ENCODE peak calls at places on chromosome 13, in six cellular contexts. W, A, P, U, E and I are unnamed samples.
A peak's percentile ranks its signal among the peaks of the same experiment; 100 is the strongest.

GRCh38 chr13:108495686-108496363 is 133.6 kb upstream of the MYO16 start:
- DNase-seq in E (no peak), A (no peak), W (peak; percentile 16), U (no peak), P (peak; percentile 57), I (no peak)

GRCh38 chr13:48449656-48450055 is 36.7 kb upstream of the LPAR6 start:
- DNase-seq in E (no peak), U (no peak), W (no peak), P (no peak), A (no peak), I (no peak)

GRCh38 chr13:31096624-31097302 is 64.9 kb downstream of the HSPH1 start:
- DNase-seq in P (no peak), U (no peak), W (no peak), A (no peak), E (no peak), I (no peak)

GRCh38 chr13:111616203-111616602 is 295.8 kb downstream of the TEX29 start:
- DNase-seq in W (no peak), E (no peak), U (no peak), A (no peak), P (no peak), I (no peak)

GRCh38 chr13:113981201-113981605 is 7.3 kb upstream of the C13orf46 start:
- DNase-seq in W (peak; percentile 59), A (no peak), P (no peak), E (no peak), U (peak; percentile 78), I (no peak)

GRCh38 chr13:41465215-41465907 is 8.0 kb downstream of the RGCC start:
- DNase-seq in P (no peak), E (peak; percentile 96), U (no peak), A (peak; percentile 88), W (no peak), I (peak; percentile 93)

GRCh38 chr13:32746474-32746873 is 160.2 kb downstream of the PDS5B start:
- DNase-seq in E (no peak), W (no peak), P (no peak), U (no peak), A (no peak), I (no peak)

GRCh38 chr13:37383066-37383465 is 215.5 kb downstream of the POSTN start:
- DNase-seq in P (no peak), U (no peak), W (no peak), A (no peak), E (no peak), I (no peak)

GRCh38 chr13:78608705-78609463 is 5.5 kb upstream of the POU4F1 start:
- DNase-seq in U (no peak), P (peak; percentile 60), A (no peak), E (peak; percentile 28), W (no peak), I (no peak)

GRCh38 chr13:99614465-99614885 is 113.2 kb downstream of the TM9SF2 start:
- DNase-seq in A (no peak), U (no peak), P (peak; percentile 32), W (peak; percentile 53), E (peak; percentile 45), I (peak; percentile 70)

GRCh38 chr13:59094149-59094548 is 1069.6 kb downstream of the DIAPH3 start:
- DNase-seq in W (no peak), P (no peak), E (peak; percentile 61), A (no peak), U (no peak), I (no peak)

GRCh38 chr13:61204025-61204424 is 211.6 kb downstream of the PCDH20 start:
- DNase-seq in U (no peak), A (no peak), W (no peak), P (no peak), E (no peak), I (no peak)

GRCh38 chr13:51331354-51331861 is 8.1 kb upstream of the SERPINE3 start:
- DNase-seq in W (no peak), E (no peak), A (peak; percentile 26), U (no peak), P (no peak), I (peak; percentile 43)

GRCh38 chr13:44779085-44779484 is 203.0 kb upstream of the TSC22D1 start:
- DNase-seq in U (no peak), A (no peak), E (no peak), W (no peak), P (no peak), I (no peak)

GRCh38 chr13:24512208-24513068 is at the start of gene PARP4:
- DNase-seq in P (peak; percentile 86), A (peak; percentile 34), E (peak; percentile 90), U (peak; percentile 69), W (peak; percentile 81), I (peak; percentile 92)

GRCh38 chr13:36163809-36164308 is 32.7 kb upstream of the DCLK1 start:
- DNase-seq in P (peak; percentile 20), U (no peak), A (no peak), W (no peak), E (no peak), I (no peak)

GRCh38 chr13:111187879-111188643 is 73.0 kb downstream of the ARHGEF7 start:
- DNase-seq in A (no peak), U (no peak), E (peak; percentile 44), P (no peak), W (no peak), I (peak; percentile 61)

GRCh38 chr13:99421271-99421670 is 80.0 kb upstream of the TM9SF2 start:
- DNase-seq in A (no peak), U (no peak), P (no peak), W (no peak), E (no peak), I (no peak)

GRCh38 chr13:110018009-110018408 is 231.6 kb upstream of the IRS2 start:
- DNase-seq in U (no peak), P (no peak), A (no peak), E (no peak), W (no peak), I (no peak)

GRCh38 chr13:107906131-107906530 is 309.2 kb downstream of the LIG4 start:
- DNase-seq in U (no peak), P (no peak), E (no peak), A (no peak), W (peak; percentile 4), I (no peak)

GRCh38 chr13:74128171-74128767 is 5.9 kb downstream of the KLF12 start:
- DNase-seq in U (no peak), E (peak; percentile 80), W (no peak), A (no peak), P (no peak), I (no peak)

GRCh38 chr13:47945738-47946137 is 55.3 kb downstream of the SUCLA2 start:
- DNase-seq in U (no peak), A (no peak), W (peak; percentile 22), P (no peak), E (no peak), I (no peak)

GRCh38 chr13:22483276-22483675 is 697.5 kb upstream of the SGCG start:
- DNase-seq in P (no peak), E (no peak), W (no peak), U (no peak), A (no peak), I (no peak)

GRCh38 chr13:22486490-22486889 is 694.3 kb upstream of the SGCG start:
- DNase-seq in P (no peak), E (no peak), A (no peak), W (no peak), U (no peak), I (no peak)

GRCh38 chr13:22489771-22490170 is 691.0 kb upstream of the SGCG start:
- DNase-seq in P (no peak), A (no peak), U (no peak), E (no peak), W (no peak), I (no peak)

GRCh38 chr13:22482496-22483000 is 698.2 kb upstream of the SGCG start:
- DNase-seq in E (no peak), P (no peak), U (no peak), W (no peak), A (no peak), I (no peak)

DNA sequence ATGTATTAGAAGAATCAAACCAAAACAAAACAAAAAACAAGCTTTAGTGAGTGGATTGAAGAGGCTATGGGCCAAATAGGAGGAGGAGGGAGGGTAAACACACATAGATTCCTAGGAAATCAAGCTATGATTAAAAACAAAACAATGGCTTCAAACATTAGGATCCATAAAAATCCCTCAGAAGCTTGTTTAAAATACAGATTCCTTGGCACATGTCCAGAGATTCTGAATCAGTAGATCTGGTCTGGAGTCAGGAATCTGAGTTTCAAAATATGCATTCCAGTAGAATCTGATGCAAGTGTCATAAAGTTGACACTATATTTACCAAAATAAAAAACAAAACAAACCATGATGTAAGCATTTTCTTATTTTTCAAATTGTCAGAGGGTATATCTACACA is 692.8 kb upstream of the SGCG start:
- DNase-seq in U (no peak), P (no peak), A (no peak), E (no peak), W (no peak), I (no peak)
- TF ChIP-seq MAX in U (no peak), P (no peak), A (no peak), E (no peak), W (no peak), I (no peak)

DNA sequence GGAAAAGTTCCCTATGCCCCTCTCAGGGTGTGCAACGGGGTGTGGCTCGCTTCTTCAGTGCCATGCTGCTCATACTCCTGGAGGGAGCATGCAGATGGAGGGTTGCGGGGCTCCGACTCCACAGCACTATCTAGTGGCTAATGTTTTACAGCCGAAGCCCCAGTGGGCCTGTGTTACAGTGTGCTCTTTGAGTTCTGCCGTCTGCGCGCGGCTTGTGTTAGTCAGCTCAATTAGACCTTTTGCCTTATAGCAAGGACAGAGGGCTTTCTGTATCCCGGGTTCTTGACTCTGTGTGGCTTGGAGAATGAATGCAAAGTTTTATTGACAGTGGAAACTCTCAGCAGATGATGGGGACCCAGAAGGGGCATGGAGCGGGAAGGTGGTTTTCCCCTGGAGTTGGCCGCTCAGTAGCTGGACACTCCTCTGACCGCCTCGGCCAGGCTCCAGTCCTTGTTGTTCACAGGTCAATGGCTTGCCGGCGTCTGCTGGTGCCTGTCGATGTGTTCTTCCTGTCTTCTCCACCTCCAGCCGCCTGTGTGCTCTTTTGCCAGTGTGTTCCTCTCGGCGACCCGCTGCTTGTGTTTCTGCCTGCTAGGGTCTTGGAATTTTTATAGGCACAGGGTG is 383.4 kb downstream of the LMO7 start:
- DNase-seq in P (peak; percentile 11), A (no peak), U (peak; percentile 28), E (no peak), W (peak; percentile 18), I (peak; percentile 31)
- TF ChIP-seq CTCF in P (peak; percentile 61), A (peak; percentile 42), U (peak; percentile 63), E (peak; percentile 49), W (peak; percentile 22), I (peak; percentile 24)

GRCh38 chr13:26787961-26788360 is 27.4 kb upstream of the GPR12 start:
- DNase-seq in P (no peak), A (no peak), U (no peak), E (no peak), W (no peak), I (no peak)
- H3K4me3 ChIP-seq in P (no peak overlapping the region), A (no peak overlapping the region), U (no peak overlapping the region), E (no peak overlapping the region), W (no peak overlapping the region), I (no peak overlapping the region)

GRCh38 chr13:57629391-57629804 is 2.1 kb upstream of the PCDH17 start:
- DNase-seq in W (no peak), A (no peak), P (peak; percentile 32), U (no peak), E (no peak), I (no peak)

GRCh38 chr13:57629821-57630235 is 1.7 kb upstream of the PCDH17 start:
- DNase-seq in E (peak; percentile 95), U (no peak), W (peak; percentile 29), A (no peak), P (peak; percentile 95), I (no peak)

GRCh38 chr13:57632276-57633140 is 964 bp downstream of the PCDH17 start:
- DNase-seq in E (peak; percentile 39), U (no peak), P (peak; percentile 54), W (no peak), A (no peak), I (no peak)

GRCh38 chr13:57631607-57632275 is at the start of gene PCDH17:
- DNase-seq in E (peak; percentile 65), W (no peak), A (no peak), U (no peak), P (peak; percentile 62), I (no peak)

GRCh38 chr13:57630661-57631606 is 610 bp upstream of the PCDH17 start:
- DNase-seq in P (peak; percentile 51), E (peak; percentile 50), U (no peak), W (no peak), A (no peak), I (no peak)
- TF ChIP-seq MAX in P (no peak), E (no peak), U (no peak), W (no peak), A (no peak), I (no peak)